ENCODE peak calls at places on chromosome 6, in six cellular contexts. P is K562, D is HCT116, J is HepG2, F is SK-N-SH, Y is H1. L is an unnamed sample.

GRCh38 chr6:7262037-7262461 is 51.0 kb downstream of the SSR1 start:
- DNase-seq in P (no peak), F (no peak), D (no peak), J (no peak), Y (peak; percentile 86), L (no peak)

GRCh38 chr6:28081486-28081751 is 1.1 kb downstream of the ZNF165 start:
- DNase-seq in P (peak; percentile 32), Y (no peak), F (no peak), D (no peak), J (no peak), L (no peak)

GRCh38 chr6:36039113-36039512 is 11.5 kb downstream of the MAPK14 start:
- DNase-seq in Y (no peak), F (no peak), D (no peak), J (peak; percentile 83), P (no peak), L (no peak)

GRCh38 chr6:152459245-152459644 is 177.9 kb downstream of the SYNE1 start:
- DNase-seq in F (no peak), P (no peak), D (no peak), J (no peak), Y (no peak), L (no peak)

GRCh38 chr6:25315194-25315593 is 36.0 kb downstream of the CARMIL1 start:
- DNase-seq in J (no peak), P (no peak), Y (no peak), F (no peak), D (no peak), L (no peak)

GRCh38 chr6:39092124-39092523 is 22.9 kb downstream of the SAYSD1 start:
- DNase-seq in P (peak; percentile 46), Y (no peak), D (no peak), F (peak; percentile 41), J (peak; percentile 19), L (peak; percentile 47)

GRCh38 chr6:107571354-107571753 is 81.4 kb downstream of the SOBP start:
- DNase-seq in F (no peak), Y (no peak), P (no peak), D (no peak), J (no peak), L (no peak)

GRCh38 chr6:36249536-36249935 is 20.3 kb upstream of the PNPLA1 start:
- DNase-seq in J (no peak), Y (no peak), P (no peak), F (no peak), D (no peak), L (no peak)

GRCh38 chr6:130366011-130366963 is at the start of gene TMEM200A:
- DNase-seq in F (peak; percentile 48), J (no peak), P (peak; percentile 3), Y (peak; percentile 58), D (no peak), L (no peak)

GRCh38 chr6:452301-453067 is 60.9 kb downstream of the IRF4 start:
- DNase-seq in J (no peak), Y (peak; percentile 27), F (no peak), D (no peak), P (no peak), L (no peak)

GRCh38 chr6:71489736-71490135 is 201.1 kb downstream of the OGFRL1 start:
- DNase-seq in Y (no peak), J (peak; percentile 47), D (peak; percentile 10), P (no peak), F (no peak), L (no peak)

GRCh38 chr6:40550096-40550731 is 37.0 kb downstream of the LRFN2 start:
- DNase-seq in F (peak; percentile 35), Y (no peak), J (peak; percentile 54), D (peak; percentile 44), P (peak; percentile 56), L (peak; percentile 59)

GRCh38 chr6:168676552-168677317 is 235.8 kb downstream of the SMOC2 start:
- DNase-seq in Y (peak; percentile 30), P (no peak), J (no peak), F (no peak), D (no peak), L (no peak)

GRCh38 chr6:87430499-87430898 is 22.7 kb downstream of the CFAP206 start:
- DNase-seq in J (no peak), D (no peak), Y (no peak), F (no peak), P (no peak), L (no peak)

GRCh38 chr6:163086563-163086895 is 328.0 kb upstream of the QKI start:
- DNase-seq in Y (no peak), D (no peak), J (no peak), P (no peak), F (no peak), L (no peak)

GRCh38 chr6:155412335-155412734 is 43.3 kb downstream of the NOX3 start:
- DNase-seq in P (no peak), J (no peak), F (no peak), D (no peak), Y (no peak), L (peak; percentile 12)

GRCh38 chr6:90521955-90522354 is 64.9 kb downstream of the MAP3K7 start:
- DNase-seq in D (no peak), F (no peak), P (no peak), Y (no peak), J (no peak), L (no peak)

GRCh38 chr6:157822221-157823000 is 635 bp upstream of the SNX9 start:
- DNase-seq in J (no peak), P (no peak), Y (peak; percentile 71), F (no peak), D (no peak), L (no peak)

GRCh38 chr6:169997930-169998218 is 246.5 kb downstream of the ERMARD start:
- DNase-seq in F (no peak), D (no peak), J (no peak), Y (no peak), P (no peak), L (no peak)

GRCh38 chr6:116556065-116556464 is 2.5 kb downstream of the CALHM4 start:
- DNase-seq in D (no peak), Y (no peak), F (no peak), J (no peak), P (no peak), L (no peak)

GRCh38 chr6:32148722-32149576 is 2.8 kb downstream of the PRRT1 start:
- DNase-seq in P (peak; percentile 53), F (peak; percentile 65), Y (peak; percentile 90), J (no peak), D (no peak), L (no peak)

GRCh38 chr6:34514593-34515472 is 41.3 kb downstream of the SPDEF start:
- DNase-seq in P (peak; percentile 81), Y (peak; percentile 74), F (peak; percentile 94), D (no peak), J (no peak), L (no peak)

GRCh38 chr6:134323698-134324097 is 5.8 kb upstream of the SGK1 start:
- DNase-seq in D (no peak), Y (no peak), F (no peak), P (no peak), J (no peak), L (no peak)

GRCh38 chr6:151071295-151071694 is 168.5 kb upstream of the AKAP12 start:
- DNase-seq in D (no peak), P (no peak), Y (no peak), F (no peak), J (peak; percentile 38), L (no peak)

GRCh38 chr6:78910611-78911134 is 43.3 kb downstream of the IRAK1BP1 start:
- DNase-seq in J (no peak), P (no peak), Y (peak; percentile 77), F (peak; percentile 26), D (no peak), L (no peak)

GRCh38 chr6:132973556-132973993 is 159.2 kb downstream of the RPS12 start:
- DNase-seq in P (no peak), J (no peak), D (no peak), F (peak; percentile 3), Y (no peak), L (no peak)

GRCh38 chr6:139577124-139577800 is 202.8 kb upstream of the CITED2 start:
- DNase-seq in Y (no peak), F (no peak), P (no peak), J (no peak), D (no peak), L (no peak)

GRCh38 chr6:66964216-66964615 is 1257.2 kb upstream of the EYS start:
- DNase-seq in Y (no peak), F (no peak), J (no peak), D (no peak), P (no peak), L (no peak)

GRCh38 chr6:42339991-42340401 is 111.7 kb downstream of the TRERF1 start:
- DNase-seq in F (no peak), Y (no peak), P (no peak), D (no peak), J (no peak), L (no peak)

GRCh38 chr6:15689586-15690450 is 27.0 kb upstream of the DTNBP1 start:
- DNase-seq in D (no peak), Y (no peak), P (no peak), F (no peak), J (no peak), L (no peak)

GRCh38 chr6:129251669-129252376 is 368.9 kb downstream of the LAMA2 start:
- DNase-seq in P (peak; percentile 7), J (peak; percentile 63), Y (peak; percentile 69), D (peak; percentile 73), F (peak; percentile 24), L (peak; percentile 3)
- TF ChIP-seq JUND in P (no peak), J (no peak), Y (no peak), D (no peak), F (no peak), L (no peak)

GRCh38 chr6:72953901-72954494 is 271.3 kb downstream of the KHDC1L start:
- DNase-seq in Y (no peak), F (no peak), P (no peak), J (no peak), D (no peak), L (peak; percentile 8)
- TF ChIP-seq JUND in Y (no peak), F (no peak), P (no peak), J (no peak), D (no peak), L (no peak)

GRCh38 chr6:3806169-3806922 is 42.8 kb upstream of the FAM50B start:
- DNase-seq in Y (no peak), J (peak; percentile 95), D (no peak), F (no peak), P (no peak), L (no peak)
- TF ChIP-seq JUND in Y (no peak), J (no peak), D (no peak), F (no peak), P (no peak), L (no peak)

GRCh38 chr6:110980227-110980626 is 1.6 kb upstream of the RPF2 start:
- DNase-seq in D (no peak), Y (no peak), J (no peak), F (no peak), P (no peak), L (no peak)

GRCh38 chr6:110980648-110981047 is 1.2 kb upstream of the RPF2 start:
- DNase-seq in J (no peak), P (no peak), F (no peak), D (no peak), Y (no peak), L (no peak)

GRCh38 chr6:110976575-110976974 is 5.3 kb upstream of the RPF2 start:
- DNase-seq in Y (no peak), P (no peak), F (no peak), J (no peak), D (no peak), L (no peak)

DNA sequence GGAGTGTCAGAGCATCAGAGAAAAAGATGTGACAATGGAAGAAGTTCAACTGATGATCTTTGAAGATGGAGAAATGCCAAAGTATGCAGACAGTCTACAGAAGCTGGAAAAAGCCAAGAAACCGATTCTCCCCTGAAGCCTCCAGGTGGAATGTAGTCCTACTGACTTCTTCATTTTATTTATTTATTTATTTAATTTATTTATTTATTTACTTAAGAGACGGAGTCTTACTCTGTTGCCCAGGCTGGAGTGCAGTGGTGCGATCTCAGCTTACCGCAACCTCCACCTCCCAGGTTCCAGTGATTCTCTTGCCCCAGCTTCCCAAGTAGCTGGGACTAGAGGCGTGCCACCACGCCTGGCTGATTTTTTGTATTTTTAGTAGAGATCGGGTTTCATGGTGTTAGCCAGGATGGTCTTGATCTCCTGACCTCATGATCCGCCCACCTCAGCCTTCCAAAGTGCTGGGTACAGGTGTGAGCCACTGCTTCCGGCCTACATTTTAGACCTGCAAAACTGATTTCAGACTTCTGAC is 2.2 kb upstream of the RPF2 start:
- DNase-seq in F (no peak), J (no peak), D (no peak), Y (no peak), P (no peak), L (no peak)
- TF ChIP-seq JUND in F (no peak), J (no peak), D (no peak), Y (no peak), P (no peak), L (no peak)

L was measured in T47D.